ENCODE peak calls at places on chromosomes 3 and 15, in six cellular contexts. H is right lobe of liver; F is activated CD8-positive, alpha-beta memory T cell treated with anti-CD3 and anti-CD28 coated beads for 24 hours; E is NCI-H460; T is effector CD4-positive, alpha-beta T cell; V is NAMALWA. A is an unnamed sample.

GRCh38 chr15:96578393-96578792 is 247.9 kb downstream of the NR2F2 start:
- DNase-seq in H (no peak), F (no peak), E (no peak), T (no peak), V (no peak), A (no peak)

GRCh38 chr15:87752250-87752951 is 504.1 kb downstream of the NTRK3 start:
- DNase-seq in H (no peak), F (no peak), E (peak), T (no peak), V (no peak), A (no peak)

GRCh38 chr3:136671921-136672320 is 80.3 kb downstream of the STAG1 start:
- DNase-seq in H (no peak), F (no peak), E (no peak), T (no peak), V (no peak), A (no peak)

GRCh38 chr3:34357461-34357860 is 559.0 kb downstream of the PDCD6IP start:
- DNase-seq in H (no peak), F (no peak), E (no peak), T (no peak), V (no peak), A (no peak)

GRCh38 chr15:66288796-66289195 is 4.6 kb upstream of the DIS3L start:
- DNase-seq in H (no peak), F (no peak), E (no peak), T (no peak), V (no peak), A (no peak)

GRCh38 chr3:158522737-158523136 is 48.3 kb upstream of the MLF1 start:
- DNase-seq in H (no peak), F (no peak), E (no peak), T (no peak), V (no peak), A (no peak)

GRCh38 chr15:86846059-86846458 is 766.4 kb downstream of the AGBL1 start:
- DNase-seq in H (no peak), F (no peak), E (no peak), T (no peak), V (no peak), A (no peak)

GRCh38 chr15:93520206-93520605 is 431.2 kb upstream of the RGMA start:
- DNase-seq in H (no peak), F (no peak), E (no peak), T (no peak), V (no peak), A (no peak)

GRCh38 chr3:126618760-126619159 is 36.2 kb downstream of the TXNRD3 start:
- DNase-seq in H (no peak), F (no peak), E (no peak), T (no peak), V (no peak), A (no peak)

GRCh38 chr3:87161486-87161885 is 65.6 kb upstream of the CHMP2B start:
- DNase-seq in H (no peak), F (no peak), E (no peak), T (no peak), V (no peak), A (no peak)

GRCh38 chr3:188067932-188068331 is 86.0 kb upstream of the LPP start:
- DNase-seq in H (no peak), F (no peak), E (no peak), T (no peak), V (no peak), A (no peak)

GRCh38 chr3:17672506-17672905 is 69.9 kb downstream of the TBC1D5 start:
- DNase-seq in H (no peak), F (no peak), E (no peak), T (no peak), V (no peak), A (no peak)

GRCh38 chr15:52162260-52162659 is 28.9 kb downstream of the GNB5 start:
- DNase-seq in H (no peak), F (no peak), E (no peak), T (no peak), V (no peak), A (no peak)

GRCh38 chr15:55673287-55673686 is 69.7 kb downstream of the PRTG start:
- DNase-seq in H (no peak), F (no peak), E (no peak), T (no peak), V (no peak), A (no peak)

GRCh38 chr15:95196176-95196915 is 965.0 kb downstream of the MCTP2 start:
- DNase-seq in H (no peak), F (no peak), E (peak), T (no peak), V (no peak), A (no peak)

GRCh38 chr3:9130318-9131110 is 118.9 kb downstream of the SRGAP3 start:
- DNase-seq in H (no peak), F (no peak), E (no peak), T (no peak), V (no peak), A (no peak)

GRCh38 chr15:75027551-75027950 is 4.2 kb downstream of the PPCDC start:
- DNase-seq in H (no peak), F (no peak), E (no peak), T (no peak), V (no peak), A (no peak)

GRCh38 chr15:60255390-60255789 is 142.4 kb downstream of the ANXA2 start:
- DNase-seq in H (no peak), F (no peak), E (peak), T (no peak), V (peak), A (no peak)

GRCh38 chr3:47932431-47932830 is 83.8 kb downstream of the MAP4 start:
- DNase-seq in H (no peak), F (no peak), E (no peak), T (no peak), V (no peak), A (no peak)

GRCh38 chr3:159322322-159322939 is 520.6 kb downstream of the MFSD1 start:
- DNase-seq in H (no peak), F (no peak), E (peak), T (no peak), V (peak), A (peak)

GRCh38 chr3:127706312-127706711 is 33.6 kb downstream of the ABTB1 start:
- DNase-seq in H (peak), F (no peak), E (no peak), T (no peak), V (no peak), A (peak)

GRCh38 chr15:99393641-99394040 is 142.4 kb downstream of the LRRC28 start:
- DNase-seq in H (no peak), F (no peak), E (no peak), T (no peak), V (no peak), A (no peak)

GRCh38 chr3:159059395-159059794 is 257.5 kb downstream of the MFSD1 start:
- DNase-seq in H (no peak), F (no peak), E (no peak), T (no peak), V (no peak), A (no peak)

GRCh38 chr15:66210684-66211083 is 42.9 kb downstream of the MEGF11 start:
- DNase-seq in H (no peak), F (no peak), E (no peak), T (no peak), V (no peak), A (peak)

GRCh38 chr3:23664459-23664858 is 141.3 kb upstream of the UBE2E1 start:
- DNase-seq in H (no peak), F (no peak), E (no peak), T (no peak), V (no peak), A (no peak)

GRCh38 chr3:115469649-115470048 is 153.7 kb upstream of the GAP43 start:
- DNase-seq in H (no peak), F (no peak), E (no peak), T (no peak), V (no peak), A (no peak)

A was measured in upper lobe of right lung.